ENCODE peak calls at places on chromosomes 6 and 20, in nine cellular contexts. One of them, this sample, is unnamed.
A peak's percentile ranks its signal among the peaks of the same experiment; 100 is the strongest.

GRCh38 chr6:82750570-82750969 is 315.1 kb downstream of the UBE3D start:
- DNase-seq in endodermal cell: no peak
- DNase-seq in GM13977: no peak
- DNase-seq in type B pancreatic cell: no peak
- DNase-seq in RWPE1: no peak
- DNase-seq in kidney: no peak
- DNase-seq in GM23338: no peak
- DNase-seq in Peyer's patch: no peak
- DNase-seq in left lung: no peak
- DNase-seq in this sample: no peak

GRCh38 chr20:6768228-6769185 is 1.0 kb downstream of the BMP2 start:
- DNase-seq in left lung: peak; percentile 40
- DNase-seq in endodermal cell: peak; percentile 77
- DNase-seq in RWPE1: peak; percentile 34
- DNase-seq in type B pancreatic cell: no peak
- DNase-seq in GM13977: peak; percentile 17
- DNase-seq in kidney: peak; percentile 83
- DNase-seq in GM23338: peak; percentile 46
- DNase-seq in Peyer's patch: peak; percentile 50
- DNase-seq in this sample: peak; percentile 35

GRCh38 chr20:17871181-17871580 is 97.4 kb downstream of the SNX5 start:
- DNase-seq in left lung: no peak
- DNase-seq in GM23338: peak; percentile 83
- DNase-seq in Peyer's patch: no peak
- DNase-seq in endodermal cell: no peak
- DNase-seq in type B pancreatic cell: no peak
- DNase-seq in RWPE1: no peak
- DNase-seq in GM13977: no peak
- DNase-seq in kidney: no peak
- DNase-seq in this sample: no peak

GRCh38 chr20:38961530-38962043 is 557 bp upstream of the DHX35 start:
- DNase-seq in GM23338: peak; percentile 37
- DNase-seq in Peyer's patch: no peak
- DNase-seq in left lung: no peak
- DNase-seq in RWPE1: peak; percentile 46
- DNase-seq in endodermal cell: no peak
- DNase-seq in GM13977: no peak
- DNase-seq in kidney: no peak
- DNase-seq in type B pancreatic cell: no peak
- DNase-seq in this sample: no peak

GRCh38 chr20:45157977-45158376 is 16.7 kb upstream of the PI3 start:
- DNase-seq in RWPE1: peak; percentile 89
- DNase-seq in kidney: no peak
- DNase-seq in endodermal cell: no peak
- DNase-seq in type B pancreatic cell: no peak
- DNase-seq in GM23338: no peak
- DNase-seq in Peyer's patch: no peak
- DNase-seq in left lung: no peak
- DNase-seq in GM13977: no peak
- DNase-seq in this sample: no peak

GRCh38 chr6:74343804-74344203 is 647.8 kb downstream of the CD109 start:
- DNase-seq in left lung: no peak
- DNase-seq in endodermal cell: no peak
- DNase-seq in Peyer's patch: no peak
- DNase-seq in GM13977: no peak
- DNase-seq in RWPE1: peak; percentile 10
- DNase-seq in type B pancreatic cell: no peak
- DNase-seq in GM23338: no peak
- DNase-seq in kidney: no peak
- DNase-seq in this sample: no peak

GRCh38 chr20:18430172-18430826 is 36.5 kb downstream of the DZANK1 start:
- DNase-seq in GM13977: no peak
- DNase-seq in left lung: no peak
- DNase-seq in type B pancreatic cell: no peak
- DNase-seq in GM23338: no peak
- DNase-seq in endodermal cell: no peak
- DNase-seq in kidney: no peak
- DNase-seq in Peyer's patch: no peak
- DNase-seq in RWPE1: no peak
- DNase-seq in this sample: no peak

GRCh38 chr6:55694148-55694547 is 115.2 kb upstream of the HMGCLL1 start:
- DNase-seq in RWPE1: peak; percentile 2
- DNase-seq in left lung: no peak
- DNase-seq in GM13977: no peak
- DNase-seq in Peyer's patch: no peak
- DNase-seq in endodermal cell: peak; percentile 78
- DNase-seq in GM23338: peak; percentile 82
- DNase-seq in kidney: no peak
- DNase-seq in type B pancreatic cell: no peak
- DNase-seq in this sample: no peak

GRCh38 chr6:30684386-30685156 is 1.9 kb downstream of the PPP1R18 start:
- DNase-seq in kidney: peak; percentile 82
- DNase-seq in Peyer's patch: peak; percentile 86
- DNase-seq in endodermal cell: no peak
- DNase-seq in left lung: peak; percentile 78
- DNase-seq in GM23338: no peak
- DNase-seq in RWPE1: peak; percentile 45
- DNase-seq in type B pancreatic cell: no peak
- DNase-seq in GM13977: peak; percentile 58
- DNase-seq in this sample: peak; percentile 48

GRCh38 chr6:11366183-11366933 is 133.9 kb upstream of the NEDD9 start:
- DNase-seq in type B pancreatic cell: no peak
- DNase-seq in left lung: no peak
- DNase-seq in RWPE1: no peak
- DNase-seq in endodermal cell: peak; percentile 32
- DNase-seq in GM23338: no peak
- DNase-seq in kidney: no peak
- DNase-seq in GM13977: peak; percentile 74
- DNase-seq in Peyer's patch: no peak
- DNase-seq in this sample: no peak

GRCh38 chr6:40444307-40444706 is 142.9 kb downstream of the LRFN2 start:
- DNase-seq in Peyer's patch: no peak
- DNase-seq in kidney: no peak
- DNase-seq in endodermal cell: no peak
- DNase-seq in type B pancreatic cell: no peak
- DNase-seq in GM13977: no peak
- DNase-seq in left lung: no peak
- DNase-seq in RWPE1: no peak
- DNase-seq in GM23338: no peak
- DNase-seq in this sample: no peak

GRCh38 chr6:167543602-167544506 is 219.0 kb downstream of the TTLL2 start:
- DNase-seq in left lung: no peak
- DNase-seq in type B pancreatic cell: no peak
- DNase-seq in GM23338: no peak
- DNase-seq in kidney: no peak
- DNase-seq in Peyer's patch: peak; percentile 57
- DNase-seq in RWPE1: no peak
- DNase-seq in GM13977: no peak
- DNase-seq in endodermal cell: no peak
- DNase-seq in this sample: no peak

GRCh38 chr6:136494710-136495109 is 55.5 kb downstream of the MAP7 start:
- DNase-seq in kidney: no peak
- DNase-seq in GM13977: no peak
- DNase-seq in left lung: no peak
- DNase-seq in type B pancreatic cell: no peak
- DNase-seq in GM23338: no peak
- DNase-seq in Peyer's patch: no peak
- DNase-seq in RWPE1: no peak
- DNase-seq in endodermal cell: no peak
- DNase-seq in this sample: no peak

DNA sequence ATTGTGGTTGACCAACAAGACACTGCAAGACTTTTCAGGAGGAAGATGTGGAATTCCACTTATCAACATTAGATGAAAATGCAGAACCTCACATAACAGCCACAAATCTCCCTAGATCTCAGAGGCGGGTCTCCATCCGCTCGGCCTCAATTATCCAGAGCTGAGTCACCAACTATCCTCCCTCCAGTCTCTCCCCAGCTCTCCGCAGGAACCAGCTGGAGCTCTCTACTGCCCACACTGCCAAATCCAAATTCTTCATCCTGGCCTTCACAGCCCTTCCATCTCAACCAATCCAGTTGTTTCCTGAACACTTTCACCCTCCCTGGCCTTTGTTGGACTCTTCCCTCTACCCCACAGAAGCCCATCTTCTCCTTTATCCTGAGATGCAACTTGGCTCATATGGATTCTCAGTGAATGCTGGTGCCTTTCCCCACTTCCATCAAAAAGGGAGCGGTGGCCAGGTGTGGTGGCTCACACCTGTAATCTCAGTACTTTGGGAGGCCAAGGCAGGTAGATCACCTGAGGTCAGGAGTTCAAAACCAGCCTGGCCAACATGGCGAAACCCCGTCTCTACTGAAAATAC is 3.5 kb upstream of the TGIF2 start:
- DNase-seq in RWPE1: no peak
- DNase-seq in left lung: no peak
- DNase-seq in GM13977: no peak
- DNase-seq in Peyer's patch: no peak
- DNase-seq in type B pancreatic cell: no peak
- DNase-seq in GM23338: no peak
- DNase-seq in endodermal cell: peak; percentile 69
- DNase-seq in kidney: no peak
- DNase-seq in this sample: no peak
- TF ChIP-seq CTCF in RWPE1: no peak
- TF ChIP-seq CTCF in left lung: no peak
- TF ChIP-seq CTCF in GM13977: no peak
- TF ChIP-seq CTCF in Peyer's patch: no peak
- TF ChIP-seq CTCF in type B pancreatic cell: no peak
- TF ChIP-seq CTCF in GM23338: no peak
- TF ChIP-seq CTCF in endodermal cell: no peak
- TF ChIP-seq CTCF in kidney: no peak
- TF ChIP-seq CTCF in this sample: no peak

GRCh38 chr6:14547284-14548001 is 429.9 kb downstream of the CD83 start:
- DNase-seq in kidney: no peak
- DNase-seq in left lung: no peak
- DNase-seq in Peyer's patch: no peak
- DNase-seq in GM23338: no peak
- DNase-seq in RWPE1: no peak
- DNase-seq in GM13977: no peak
- DNase-seq in endodermal cell: no peak
- DNase-seq in type B pancreatic cell: no peak
- DNase-seq in this sample: no peak

GRCh38 chr6:14550410-14550809 is 432.8 kb downstream of the CD83 start:
- DNase-seq in kidney: no peak
- DNase-seq in endodermal cell: no peak
- DNase-seq in GM13977: no peak
- DNase-seq in GM23338: no peak
- DNase-seq in left lung: no peak
- DNase-seq in RWPE1: no peak
- DNase-seq in type B pancreatic cell: no peak
- DNase-seq in Peyer's patch: peak; percentile 58
- DNase-seq in this sample: no peak

GRCh38 chr6:14549319-14549770 is 431.8 kb downstream of the CD83 start:
- DNase-seq in GM13977: no peak
- DNase-seq in Peyer's patch: peak; percentile 85
- DNase-seq in RWPE1: no peak
- DNase-seq in kidney: no peak
- DNase-seq in GM23338: peak; percentile 10
- DNase-seq in left lung: no peak
- DNase-seq in type B pancreatic cell: no peak
- DNase-seq in endodermal cell: no peak
- DNase-seq in this sample: no peak

GRCh38 chr6:14550817-14551216 is 433.2 kb downstream of the CD83 start:
- DNase-seq in left lung: no peak
- DNase-seq in GM23338: no peak
- DNase-seq in GM13977: no peak
- DNase-seq in RWPE1: no peak
- DNase-seq in type B pancreatic cell: no peak
- DNase-seq in endodermal cell: no peak
- DNase-seq in kidney: no peak
- DNase-seq in Peyer's patch: peak; percentile 61
- DNase-seq in this sample: no peak

GRCh38 chr6:14549871-14550270 is 432.3 kb downstream of the CD83 start:
- DNase-seq in left lung: no peak
- DNase-seq in endodermal cell: no peak
- DNase-seq in RWPE1: no peak
- DNase-seq in Peyer's patch: no peak
- DNase-seq in GM13977: no peak
- DNase-seq in type B pancreatic cell: no peak
- DNase-seq in GM23338: no peak
- DNase-seq in kidney: no peak
- DNase-seq in this sample: no peak
- TF ChIP-seq CTCF in left lung: no peak
- TF ChIP-seq CTCF in endodermal cell: no peak
- TF ChIP-seq CTCF in RWPE1: no peak
- TF ChIP-seq CTCF in Peyer's patch: no peak
- TF ChIP-seq CTCF in GM13977: no peak
- TF ChIP-seq CTCF in type B pancreatic cell: no peak
- TF ChIP-seq CTCF in GM23338: no peak
- TF ChIP-seq CTCF in kidney: no peak
- TF ChIP-seq CTCF in this sample: no peak

DNA sequence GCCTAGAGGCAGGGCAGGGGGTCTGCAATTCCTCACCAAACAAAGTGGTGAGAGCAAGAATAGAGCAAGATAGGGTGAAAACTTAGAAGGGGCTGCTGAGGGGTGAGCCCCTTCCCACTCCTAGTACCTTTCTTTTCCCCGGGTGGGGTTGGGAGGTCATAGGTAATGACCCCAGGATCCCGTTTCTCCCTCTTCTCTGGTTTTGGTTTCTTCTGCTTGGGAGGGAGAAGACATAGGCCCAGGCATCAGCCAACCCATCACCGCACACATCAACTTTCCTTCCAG is 3.5 kb downstream of the VARS1 start:
- DNase-seq in kidney: no peak
- DNase-seq in RWPE1: no peak
- DNase-seq in endodermal cell: no peak
- DNase-seq in Peyer's patch: no peak
- DNase-seq in GM23338: no peak
- DNase-seq in type B pancreatic cell: no peak
- DNase-seq in GM13977: no peak
- DNase-seq in left lung: no peak
- DNase-seq in this sample: no peak
- TF ChIP-seq CTCF in kidney: no peak
- TF ChIP-seq CTCF in RWPE1: no peak
- TF ChIP-seq CTCF in endodermal cell: no peak
- TF ChIP-seq CTCF in Peyer's patch: no peak
- TF ChIP-seq CTCF in GM23338: no peak
- TF ChIP-seq CTCF in type B pancreatic cell: no peak
- TF ChIP-seq CTCF in GM13977: no peak
- TF ChIP-seq CTCF in left lung: no peak
- TF ChIP-seq CTCF in this sample: no peak

DNA sequence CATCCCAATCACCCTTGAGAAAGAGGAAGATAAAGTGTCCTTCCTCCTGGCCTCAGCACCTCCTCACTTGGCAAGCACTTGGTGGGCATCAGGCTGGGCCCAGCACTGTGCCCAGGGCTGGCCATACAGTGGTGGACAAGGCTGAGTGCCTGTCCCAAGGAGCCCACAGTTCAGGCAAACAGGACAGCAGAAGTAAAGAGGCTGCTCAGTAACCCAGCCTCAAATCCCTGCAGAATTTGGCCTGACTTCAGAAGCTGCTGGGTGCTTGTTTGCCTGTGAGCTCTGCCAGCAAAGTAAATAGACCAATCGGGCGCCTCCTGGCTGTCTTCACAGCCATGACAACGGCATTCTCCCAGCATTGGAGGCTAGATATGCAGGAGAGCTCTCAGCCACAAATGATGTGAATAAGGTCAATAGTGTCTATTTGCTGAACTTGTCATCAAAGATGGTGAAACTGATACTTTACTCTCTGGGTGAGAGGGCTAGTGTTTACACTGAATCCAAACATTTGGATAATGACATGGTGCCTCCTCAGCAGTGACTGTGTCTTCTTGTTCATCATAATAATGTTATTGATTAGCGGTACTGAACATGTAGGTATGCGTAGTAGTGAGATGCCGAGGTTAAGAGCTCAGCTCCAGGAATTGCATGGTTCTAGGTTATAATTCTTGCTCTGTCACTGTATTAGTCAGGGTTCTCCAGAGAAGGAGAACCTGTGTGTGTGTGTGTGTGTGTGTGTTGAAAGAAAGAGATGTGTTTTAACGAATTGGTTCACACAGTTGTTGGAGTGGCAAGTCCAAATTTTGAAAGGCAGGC is 36.9 kb upstream of the FANCE start:
- DNase-seq in GM13977: peak; percentile 45
- DNase-seq in type B pancreatic cell: no peak
- DNase-seq in GM23338: peak; percentile 81
- DNase-seq in kidney: peak; percentile 82
- DNase-seq in left lung: peak; percentile 61
- DNase-seq in Peyer's patch: peak; percentile 80
- DNase-seq in endodermal cell: peak; percentile 91
- DNase-seq in RWPE1: peak; percentile 42
- DNase-seq in this sample: peak; percentile 46
- TF ChIP-seq CTCF in GM13977: no peak
- TF ChIP-seq CTCF in type B pancreatic cell: peak; percentile 61
- TF ChIP-seq CTCF in GM23338: peak; percentile 53
- TF ChIP-seq CTCF in kidney: peak; percentile 53
- TF ChIP-seq CTCF in left lung: peak; percentile 33
- TF ChIP-seq CTCF in Peyer's patch: peak; percentile 77
- TF ChIP-seq CTCF in endodermal cell: peak; percentile 80
- TF ChIP-seq CTCF in RWPE1: peak; percentile 15
- TF ChIP-seq CTCF in this sample: peak; percentile 21

This sample was measured in endothelial cell.